ENCODE peak calls at places on chromosomes 6 and 20, in seven cellular contexts. K is hepatic stellate cell; O is stimulated activated CD8-positive, alpha-beta memory T cell treated with anti-CD3 and anti-CD28 coated beads, Interleukin-15, amount 100 ng/mL, for 4 hours; G is left ventricle myocardium inferior; Z is stimulated activated CD4-positive, alpha-beta T cell treated with anti-CD3 and anti-CD28 coated beads, Interleukin-15, amount 100 ng/mL, for 1 hour; P is NCI-H345; T is GM10248. M is an unnamed sample.

GRCh38 chr6:135581211-135581610 is 83.7 kb upstream of the AHI1 start:
- DNase-seq in K (no peak), O (no peak), G (no peak), Z (no peak), P (no peak), T (no peak), M (no peak)

GRCh38 chr20:59185809-59186208 is 22.2 kb downstream of the ZNF831 start:
- DNase-seq in K (no peak), O (no peak), G (no peak), Z (no peak), P (no peak), T (no peak), M (no peak)

GRCh38 chr6:73802366-73802765 is 106.4 kb downstream of the CD109 start:
- DNase-seq in K (no peak), O (no peak), G (no peak), Z (no peak), P (no peak), T (no peak), M (no peak)

GRCh38 chr6:148934956-148935355 is 188.1 kb downstream of the UST start:
- DNase-seq in K (peak; percentile 32), O (no peak), G (no peak), Z (no peak), P (no peak), T (no peak), M (no peak)

GRCh38 chr20:63652192-63652980 is 838 bp downstream of the STMN3 start:
- DNase-seq in K (no peak), O (no peak), G (peak; percentile 48), Z (no peak), P (peak; percentile 63), T (no peak), M (no peak)

GRCh38 chr20:52923123-52923543 is 49.0 kb upstream of the TSHZ2 start:
- DNase-seq in K (no peak), O (no peak), G (no peak), Z (no peak), P (no peak), T (no peak), M (peak; percentile 99)

GRCh38 chr20:57216669-57217068 is 49.8 kb downstream of the BMP7 start:
- DNase-seq in K (no peak), O (no peak), G (no peak), Z (no peak), P (no peak), T (no peak), M (no peak)

GRCh38 chr6:56292505-56293181 is 45.3 kb upstream of the COL21A1 start:
- DNase-seq in K (peak; percentile 29), O (no peak), G (no peak), Z (no peak), P (peak; percentile 48), T (peak; percentile 15), M (peak; percentile 41)

M was measured in mammary epithelial cell.